ENCODE peak calls at places on chromosomes 3 and 15, in five cellular contexts. A is IMR-90, G is ovary, S is mesenteric fat pad, I is NCI-H2081. W is an unnamed sample.

GRCh38 chr15:48177383-48177874 is 666 bp downstream of the MYEF2 start:
- DNase-seq in G (no peak), S (no peak), A (peak; percentile 62), I (peak; percentile 53), W (peak; percentile 49)

GRCh38 chr15:75809986-75810750 is 33.1 kb upstream of the UBE2Q2 start:
- DNase-seq in A (no peak), G (no peak), S (no peak), I (peak; percentile 7), W (no peak)

GRCh38 chr15:60585743-60586708 is 107.1 kb upstream of the ICE2 start:
- DNase-seq in A (peak; percentile 78), G (peak; percentile 51), S (no peak), I (peak; percentile 70), W (peak; percentile 52)

GRCh38 chr15:64883097-64883581 is 28.6 kb upstream of the ANKDD1A start:
- DNase-seq in S (no peak), G (no peak), A (peak; percentile 33), I (no peak), W (no peak)

GRCh38 chr15:51286816-51287215 is 51.6 kb downstream of the CYP19A1 start:
- DNase-seq in G (no peak), S (no peak), I (no peak), A (no peak), W (no peak)

GRCh38 chr3:23968467-23969184 is 23.5 kb downstream of the NR1D2 start:
- DNase-seq in I (no peak), G (no peak), S (no peak), A (peak; percentile 51), W (no peak)

GRCh38 chr3:48422691-48423090 is 7.2 kb downstream of the PLXNB1 start:
- DNase-seq in A (no peak), G (no peak), S (no peak), I (no peak), W (no peak)

GRCh38 chr15:77107068-77107467 is 36.2 kb upstream of the TSPAN3 start:
- DNase-seq in I (no peak), G (peak; percentile 53), A (no peak), S (no peak), W (no peak)

GRCh38 chr15:52013151-52013791 is 5.7 kb upstream of the MAPK6 start:
- DNase-seq in I (no peak), G (no peak), S (no peak), A (peak; percentile 80), W (no peak)

GRCh38 chr3:154898916-154899315 is 181.2 kb upstream of the MME start:
- DNase-seq in G (no peak), S (no peak), I (no peak), A (no peak), W (no peak)

GRCh38 chr15:77832874-77833273 is 200.2 kb upstream of the LINGO1 start:
- DNase-seq in S (no peak), G (no peak), A (no peak), I (no peak), W (no peak)

GRCh38 chr3:182375921-182376320 is 417.4 kb upstream of the ATP11B start:
- DNase-seq in S (no peak), A (no peak), G (no peak), I (no peak), W (no peak)

GRCh38 chr3:196193738-196194541 is 17.3 kb downstream of the ZDHHC19 start:
- DNase-seq in S (no peak), I (no peak), A (no peak), G (peak; percentile 46), W (no peak)

GRCh38 chr3:171284308-171285075 is 175.7 kb downstream of the TNIK start:
- DNase-seq in A (peak; percentile 98), I (no peak), G (no peak), S (no peak), W (no peak)

GRCh38 chr3:183844606-183845005 is 19.2 kb upstream of the MAP6D1 start:
- DNase-seq in I (no peak), A (peak; percentile 92), G (no peak), S (no peak), W (no peak)

GRCh38 chr3:187994221-187995085 is 159.5 kb upstream of the LPP start:
- DNase-seq in S (no peak), A (peak; percentile 73), G (no peak), I (no peak), W (no peak)

GRCh38 chr15:44427756-44428724 is 611 bp downstream of the CTDSPL2 start:
- DNase-seq in A (peak; percentile 65), G (no peak), S (no peak), I (peak; percentile 61), W (peak; percentile 38)

GRCh38 chr3:48064292-48064829 is 48.1 kb upstream of the MAP4 start:
- DNase-seq in S (no peak), G (no peak), I (no peak), A (peak; percentile 27), W (no peak)